ENCODE peak calls at places on chromosomes 6 and 20, in four cellular contexts. X is HepG2, J is breast epithelium, P is A549. U is an unnamed sample.

GRCh38 chr6:29845405-29846006 is 17.9 kb downstream of the HLA-G start:
- DNase-seq in X (peak; percentile 45), J (no peak), P (peak; percentile 47), U (no peak)

GRCh38 chr20:905396-905961 is 10.7 kb downstream of the ANGPT4 start:
- DNase-seq in X (no peak), J (no peak), P (no peak), U (no peak)

GRCh38 chr6:2209226-2209809 is 36.1 kb downstream of the GMDS start:
- DNase-seq in X (peak; percentile 72), J (peak; percentile 28), P (peak; percentile 54), U (no peak)

GRCh38 chr6:110310861-110311446 is 47.2 kb downstream of the METTL24 start:
- DNase-seq in X (no peak), J (no peak), P (no peak), U (no peak)

GRCh38 chr6:137001287-137001976 is 43.3 kb downstream of the IL20RA start:
- DNase-seq in X (peak; percentile 85), J (no peak), P (peak; percentile 53), U (no peak)

GRCh38 chr6:17851720-17852161 is 135.7 kb downstream of the KIF13A start:
- DNase-seq in X (no peak), J (no peak), P (no peak), U (no peak)

GRCh38 chr20:41366546-41367392 is at the start of gene EMILIN3:
- DNase-seq in X (no peak), J (no peak), P (no peak), U (no peak)

GRCh38 chr6:98839788-98840361 is 5.5 kb downstream of the POU3F2 start:
- DNase-seq in X (peak; percentile 27), J (no peak), P (peak; percentile 21), U (no peak)

GRCh38 chr6:157849288-157850017 is 26.4 kb downstream of the SNX9 start:
- DNase-seq in X (no peak), J (no peak), P (no peak), U (no peak)

GRCh38 chr6:84432616-84433015 is 205.2 kb upstream of the CEP162 start:
- DNase-seq in X (no peak), J (no peak), P (no peak), U (no peak)

GRCh38 chr20:51791626-51792025 is 10.7 kb downstream of the SALL4 start:
- DNase-seq in X (no peak), J (no peak), P (no peak), U (no peak)

GRCh38 chr6:108689279-108690161 is 128.8 kb downstream of the FOXO3 start:
- DNase-seq in X (no peak), J (peak; percentile 95), P (peak; percentile 25), U (peak; percentile 98)

GRCh38 chr6:47478233-47479155 is 905 bp downstream of the CD2AP start:
- DNase-seq in X (peak; percentile 43), J (peak; percentile 29), P (peak; percentile 13), U (no peak)

GRCh38 chr6:71822626-71823025 is 63.7 kb upstream of the RIMS1 start:
- DNase-seq in X (no peak), J (no peak), P (no peak), U (no peak)

GRCh38 chr6:57193177-57193576 is 21.1 kb downstream of the BAG2 start:
- DNase-seq in X (no peak), J (no peak), P (no peak), U (no peak)

GRCh38 chr20:11712611-11713160 is 205.0 kb upstream of the BTBD3 start:
- DNase-seq in X (no peak), J (no peak), P (no peak), U (no peak)

GRCh38 chr6:134577998-134578397 is 260.1 kb upstream of the SGK1 start:
- DNase-seq in X (no peak), J (no peak), P (peak; percentile 32), U (no peak)

GRCh38 chr6:56022678-56023077 is 147.3 kb upstream of the BMP5 start:
- DNase-seq in X (no peak), J (no peak), P (no peak), U (no peak)

GRCh38 chr20:59333928-59334327 is 33.5 kb downstream of the EDN3 start:
- DNase-seq in X (no peak), J (no peak), P (no peak), U (no peak)

GRCh38 chr20:62627901-62628612 is 14.2 kb upstream of the SLCO4A1 start:
- DNase-seq in X (no peak), J (no peak), P (no peak), U (no peak)

GRCh38 chr6:156416392-156416791 is 360.8 kb upstream of the ARID1B start:
- DNase-seq in X (no peak), J (no peak), P (no peak), U (no peak)

GRCh38 chr6:15132854-15133670 is 112.8 kb upstream of the JARID2 start:
- DNase-seq in X (peak; percentile 68), J (no peak), P (peak; percentile 93), U (no peak)

DNA sequence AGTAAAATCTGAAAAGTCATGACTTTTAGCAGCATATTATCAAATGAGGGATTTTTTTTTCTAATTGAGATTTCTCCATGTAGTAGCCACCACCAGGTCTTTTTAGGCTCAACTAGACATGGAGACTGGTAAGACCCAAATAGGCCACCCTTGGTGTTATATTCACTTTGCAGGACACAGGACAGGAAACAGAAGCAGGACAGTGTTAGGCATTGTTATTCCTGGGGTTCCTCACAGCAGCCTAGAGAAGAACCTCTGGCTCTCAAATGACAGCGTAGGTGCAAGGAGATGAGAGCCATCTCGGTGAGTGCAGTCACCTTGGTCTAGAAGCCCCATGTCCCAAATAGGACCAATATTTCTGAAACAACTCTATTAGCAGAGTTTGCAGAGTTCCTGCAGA is 19.2 kb upstream of the PBOV1 start:
- DNase-seq in X (no peak), J (no peak), P (no peak), U (no peak)
- TF ChIP-seq POLR2A in X (no peak), J (no peak), P (no peak), U (no peak)

DNA sequence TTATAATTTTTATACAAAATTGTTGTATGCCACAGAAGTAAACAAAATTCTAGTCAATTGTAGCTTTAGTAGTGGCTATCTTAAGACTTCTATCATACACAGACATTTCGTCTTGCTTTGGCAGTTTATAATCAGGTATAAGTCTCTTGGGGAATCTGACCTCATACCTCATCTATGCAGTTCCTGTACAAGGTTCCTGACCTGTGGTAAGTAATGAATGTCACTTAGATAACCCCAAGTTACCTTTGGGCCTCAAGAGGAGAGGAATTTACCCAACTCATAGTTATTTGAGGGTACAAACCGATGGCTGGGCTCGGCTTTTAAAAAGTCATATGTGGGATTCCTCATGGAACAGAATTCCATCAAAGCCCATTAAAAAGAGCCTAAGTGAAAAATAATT is 58.8 kb upstream of the UNC93A start:
- DNase-seq in X (peak; percentile 68), J (no peak), P (no peak), U (no peak)
- TF ChIP-seq POLR2A in X (no peak), J (no peak), P (no peak), U (no peak)

GRCh38 chr6:118476554-118476953 is 71.5 kb upstream of the PLN start:
- DNase-seq in X (no peak), J (no peak), P (no peak), U (no peak)
- TF ChIP-seq POLR2A in X (no peak), J (no peak), P (no peak), U (no peak)

GRCh38 chr6:26045046-26045938 is 41.9 kb upstream of the HFE start:
- DNase-seq in X (peak; percentile 99), J (peak; percentile 86), P (peak; percentile 86), U (peak; percentile 84)
- TF ChIP-seq POLR2A in X (peak; percentile 100), J (peak; percentile 62), P (peak; percentile 83), U (peak; percentile 71)

DNA sequence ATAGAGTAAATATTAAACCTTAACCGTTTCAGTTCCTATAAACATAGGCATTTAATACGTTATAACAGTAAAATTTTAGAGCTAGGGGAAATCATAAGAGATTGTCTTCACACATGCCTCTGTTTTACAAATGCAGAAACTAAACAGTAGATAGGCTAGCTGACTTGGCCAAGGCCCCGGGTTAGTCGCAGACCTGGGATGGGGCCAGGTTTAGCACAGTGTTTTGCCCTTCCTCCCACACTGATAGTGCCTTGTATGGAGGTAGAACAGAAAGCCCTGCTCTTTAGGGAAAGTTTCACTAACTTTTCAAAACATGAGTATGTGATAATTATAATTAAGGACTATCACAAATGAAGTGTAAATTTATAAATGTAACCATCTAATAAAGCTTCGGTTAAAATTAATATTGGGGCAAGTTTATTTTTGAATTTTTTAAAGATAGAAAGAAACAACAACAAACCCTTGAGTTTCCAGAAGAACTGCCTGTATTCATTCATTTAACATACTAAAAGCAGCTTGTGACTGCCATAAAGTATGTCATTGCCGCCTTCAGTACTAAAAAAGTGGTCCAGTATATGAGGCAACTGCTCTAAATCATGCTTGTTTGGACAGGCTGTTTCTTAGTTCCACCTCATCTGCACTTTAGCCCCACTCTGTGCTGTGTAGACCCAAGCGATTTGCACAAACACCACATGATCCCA is 62.5 kb upstream of the LOC128125822 start:
- DNase-seq in X (peak; percentile 99), J (peak; percentile 31), P (peak; percentile 85), U (no peak)
- TF ChIP-seq POLR2A in X (peak; percentile 44), J (no peak), P (no peak), U (no peak)

GRCh38 chr20:43514062-43514971 is 6.8 kb downstream of the L3MBTL1 start:
- DNase-seq in X (peak; percentile 100), J (peak; percentile 98), P (no peak), U (peak; percentile 97)
- TF ChIP-seq POLR2A in X (peak; percentile 65), J (no peak), P (no peak), U (peak; percentile 8)

U was measured in gastrocnemius medialis.